ENCODE peak calls at places on chromosomes 3 and 15, in seven cellular contexts. V, K, B, M, A, T and S are unnamed samples. For H3K4me1 and H3K27me3, the result is how much of the 10 kb centered on the place peaks cover.

GRCh38 chr15:51718199-51718598 is 19.3 kb downstream of the LYSMD2 start:
- DNase-seq in V (no peak), K (no peak), B (no peak), M (no peak), A (no peak), T (peak), S (no peak)

GRCh38 chr3:131972550-131972949 is 62.3 kb downstream of the CPNE4 start:
- DNase-seq in V (no peak), K (no peak), B (no peak), M (no peak), A (no peak), T (no peak), S (no peak)

GRCh38 chr3:175307642-175308041 is 448.5 kb downstream of the NAALADL2 start:
- DNase-seq in V (no peak), K (no peak), B (no peak), M (no peak), A (no peak), T (no peak), S (no peak)

GRCh38 chr15:60396560-60396963 is 1.2 kb downstream of the ANXA2 start:
- DNase-seq in V (no peak), K (no peak), B (no peak), M (no peak), A (no peak), T (no peak), S (no peak)

GRCh38 chr3:24119321-24119751 is 174.2 kb downstream of the NR1D2 start:
- DNase-seq in V (no peak), K (no peak), B (no peak), M (no peak), A (no peak), T (no peak), S (no peak)

GRCh38 chr15:23038741-23039150 is 623 bp downstream of the TUBGCP5 start:
- DNase-seq in V (no peak), K (no peak), B (no peak), M (no peak), A (no peak), T (no peak), S (no peak)

GRCh38 chr3:170033489-170033888 is 4.3 kb upstream of the GPR160 start:
- DNase-seq in V (peak), K (no peak), B (no peak), M (no peak), A (no peak), T (no peak), S (no peak)

GRCh38 chr3:14740983-14741382 is 66.0 kb downstream of the C3orf20 start:
- DNase-seq in V (no peak), K (no peak), B (no peak), M (no peak), A (no peak), T (no peak), S (no peak)

GRCh38 chr3:146554168-146554760 is 9.9 kb upstream of the PLSCR1 start:
- DNase-seq in V (no peak), K (no peak), B (no peak), M (no peak), A (no peak), T (no peak), S (no peak)

GRCh38 chr3:35758358-35758757 is 119.0 kb downstream of the ARPP21 start:
- DNase-seq in V (no peak), K (no peak), B (no peak), M (no peak), A (no peak), T (peak), S (no peak)

GRCh38 chr3:49916686-49917085 is 12.9 kb downstream of the MON1A start:
- DNase-seq in V (no peak), K (no peak), B (no peak), M (no peak), A (no peak), T (no peak), S (no peak)

GRCh38 chr3:156919818-156920217 is 93.7 kb downstream of the LEKR1 start:
- DNase-seq in V (no peak), K (no peak), B (no peak), M (no peak), A (no peak), T (no peak), S (no peak)

GRCh38 chr15:77409259-77410156 is 10.4 kb downstream of the PEAK1 start:
- DNase-seq in V (no peak), K (no peak), B (no peak), M (no peak), A (no peak), T (no peak), S (no peak)

GRCh38 chr3:195224980-195225580 is 45.9 kb downstream of the XXYLT1 start:
- DNase-seq in V (no peak), K (peak), B (peak), M (no peak), A (no peak), T (no peak), S (no peak)

GRCh38 chr15:54045397-54045796 is 67.2 kb downstream of the UNC13C start:
- DNase-seq in V (no peak), K (no peak), B (no peak), M (no peak), A (no peak), T (no peak), S (no peak)

GRCh38 chr3:72907131-72907697 is 19.4 kb downstream of the GXYLT2 start:
- DNase-seq in V (no peak), K (no peak), B (peak), M (no peak), A (no peak), T (no peak), S (no peak)

GRCh38 chr3:42735609-42736008 is 33.0 kb upstream of the HHATL start:
- DNase-seq in V (no peak), K (no peak), B (peak), M (no peak), A (no peak), T (no peak), S (no peak)

GRCh38 chr3:38124324-38125122 is 12.4 kb downstream of the ACAA1 start:
- DNase-seq in V (no peak), K (no peak), B (no peak), M (no peak), A (no peak), T (no peak), S (no peak)

GRCh38 chr3:180421221-180421620 is 180.7 kb upstream of the TTC14 start:
- DNase-seq in V (no peak), K (no peak), B (no peak), M (no peak), A (no peak), T (no peak), S (no peak)

GRCh38 chr15:91968610-91969009 is 115.1 kb downstream of the SLCO3A1 start:
- DNase-seq in V (no peak), K (no peak), B (no peak), M (no peak), A (no peak), T (no peak), S (no peak)

GRCh38 chr15:80563372-80563997 is 131.6 kb upstream of the ABHD17C start:
- DNase-seq in V (no peak), K (no peak), B (no peak), M (no peak), A (no peak), T (no peak), S (no peak)

GRCh38 chr3:194267744-194268658 is 83.1 kb downstream of the CPN2 start:
- DNase-seq in V (no peak), K (no peak), B (peak), M (no peak), A (peak), T (no peak), S (no peak)

GRCh38 chr3:197505796-197506553 is 49.8 kb downstream of the BDH1 start:
- DNase-seq in V (no peak), K (peak), B (no peak), M (no peak), A (no peak), T (no peak), S (no peak)

GRCh38 chr3:111803123-111803593 is 55.9 kb upstream of the PHLDB2 start:
- DNase-seq in V (no peak), K (peak), B (peak), M (no peak), A (peak), T (no peak), S (no peak)

GRCh38 chr3:81550415-81550814 is 211.0 kb downstream of the GBE1 start:
- DNase-seq in V (no peak), K (no peak), B (no peak), M (no peak), A (no peak), T (no peak), S (no peak)

GRCh38 chr3:157376596-157377300 is 59.9 kb upstream of the PTX3 start:
- DNase-seq in V (no peak), K (no peak), B (no peak), M (no peak), A (no peak), T (peak), S (no peak)

GRCh38 chr15:80695911-80696651 is 971 bp downstream of the ABHD17C start:
- DNase-seq in V (no peak), K (peak), B (no peak), M (no peak), A (peak), T (peak), S (no peak)

GRCh38 chr15:80199366-80199765 is 46.6 kb downstream of the FAH start:
- DNase-seq in V (no peak), K (no peak), B (no peak), M (no peak), A (no peak), T (no peak), S (no peak)

GRCh38 chr3:189361103-189361835 is 189.5 kb downstream of the TPRG1 start:
- DNase-seq in V (no peak), K (no peak), B (no peak), M (no peak), A (no peak), T (no peak), S (no peak)

GRCh38 chr15:65344909-65345275 is 32.9 kb downstream of the IGDCC3 start:
- DNase-seq in V (no peak), K (no peak), B (no peak), M (no peak), A (no peak), T (no peak), S (no peak)

GRCh38 chr15:55791576-55792400 is 48.8 kb upstream of the PRTG start:
- DNase-seq in V (no peak), K (peak), B (no peak), M (no peak), A (no peak), T (no peak), S (no peak)
- H3K4me3 ChIP-seq in V (no peak), K (no peak), B (no peak), M (no peak), A (no peak), T (no peak), S (no peak)

GRCh38 chr3:128488636-128488994 is 4.4 kb downstream of the GATA2 start:
- DNase-seq in V (no peak), K (no peak), B (no peak), M (no peak), A (no peak), T (no peak), S (no peak)
- H3K4me1 ChIP-seq in V (half or more), K (under half), B (under half), M (under half), A (half or more), T (half or more), S (under half)

GRCh38 chr15:93173369-93173768 is 84.4 kb upstream of the RGMA start:
- DNase-seq in V (no peak), K (no peak), B (no peak), M (no peak), A (no peak), T (no peak), S (no peak)
- H3K27me3 ChIP-seq in V (under half), K (under half), B (under half), M (under half), A (under half), T (under half), S (under half)

GRCh38 chr3:159818399-159818798 is 170.2 kb upstream of the IL12A start:
- DNase-seq in V (no peak), K (no peak), B (no peak), M (no peak), A (no peak), T (peak), S (no peak)

GRCh38 chr3:159817571-159817970 is 171.1 kb upstream of the IL12A start:
- DNase-seq in V (no peak), K (no peak), B (no peak), M (no peak), A (no peak), T (peak), S (no peak)

GRCh38 chr3:159817136-159817535 is 171.5 kb upstream of the IL12A start:
- DNase-seq in V (no peak), K (no peak), B (no peak), M (no peak), A (no peak), T (peak), S (no peak)

GRCh38 chr3:159816507-159816906 is 172.1 kb upstream of the IL12A start:
- DNase-seq in V (no peak), K (no peak), B (no peak), M (no peak), A (no peak), T (no peak), S (no peak)

GRCh38 chr3:159814161-159814560 is 174.5 kb upstream of the IL12A start:
- DNase-seq in V (no peak), K (no peak), B (no peak), M (no peak), A (no peak), T (no peak), S (no peak)
- H3K4me3 ChIP-seq in V (no peak), K (no peak), B (no peak), M (peak), A (no peak), T (no peak), S (no peak)

DNA sequence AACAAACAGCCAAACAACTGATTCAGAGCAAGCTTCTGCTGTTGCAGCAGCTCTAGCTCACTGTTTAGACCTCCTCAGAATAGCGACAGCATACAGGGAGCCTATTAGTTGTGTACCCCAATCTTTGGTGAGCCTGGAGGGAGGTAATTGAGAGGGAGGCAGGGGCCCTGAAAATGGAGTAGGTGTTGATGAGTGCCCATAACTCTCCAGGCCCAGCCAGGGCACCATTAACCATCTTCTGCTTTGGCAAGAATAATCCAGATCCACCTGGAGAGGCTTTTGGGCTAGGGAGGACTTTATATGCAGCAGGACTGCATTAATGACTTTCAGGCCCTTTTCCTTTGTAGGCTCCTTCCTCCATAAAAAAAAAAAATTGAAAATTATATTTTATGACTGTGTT is 20.9 kb downstream of the PLCL2 start:
- DNase-seq in V (no peak), K (no peak), B (no peak), M (no peak), A (no peak), T (no peak), S (no peak)
- H3K4me1 ChIP-seq in V (half or more), K (under half), B (under half), M (under half), A (half or more), T (half or more), S (under half)

DNA sequence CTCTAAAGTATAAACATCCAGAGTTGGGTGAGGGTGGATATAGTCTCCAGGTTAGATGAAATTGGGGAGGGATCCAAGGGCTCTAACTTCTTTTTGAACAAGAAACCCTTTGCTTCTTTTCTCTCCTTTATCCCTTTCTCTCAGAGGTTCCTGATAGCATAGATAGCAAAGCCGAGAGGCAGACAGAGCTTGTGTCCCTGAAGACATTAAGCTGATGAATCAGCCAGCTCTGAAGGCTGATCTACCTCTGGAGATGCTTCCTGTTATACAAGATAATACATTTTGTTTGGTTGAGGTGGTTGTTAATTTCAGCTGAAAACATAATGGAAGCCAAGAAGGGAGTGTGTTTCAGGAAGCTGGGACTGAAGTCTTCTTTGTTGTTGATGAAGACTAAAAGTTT is 193.2 kb downstream of the PDCD6IP start:
- DNase-seq in V (no peak), K (no peak), B (no peak), M (no peak), A (no peak), T (no peak), S (no peak)
- H3K27me3 ChIP-seq in V (under half), K (under half), B (under half), M (under half), A (under half), T (under half), S (under half)

DNA sequence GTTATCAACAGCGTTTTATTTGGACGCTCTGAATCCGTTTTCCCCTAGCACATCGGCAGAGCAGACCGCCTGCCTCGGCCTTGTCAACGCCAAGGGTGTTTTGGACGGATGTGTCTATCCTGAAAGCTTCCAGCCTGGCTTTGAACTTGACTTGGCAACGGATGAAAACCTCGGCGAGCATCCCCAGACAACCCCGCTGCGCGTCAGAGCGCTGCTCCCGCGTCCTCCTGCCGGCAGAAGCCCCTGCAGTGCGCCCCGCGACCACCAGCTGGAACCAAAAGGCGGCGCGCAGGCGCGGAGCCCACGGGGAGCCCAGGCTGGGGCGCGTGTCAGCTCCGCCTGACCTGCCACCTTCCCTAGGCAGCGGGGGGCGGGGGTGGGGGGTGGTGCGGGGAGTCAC is 26.2 kb upstream of the ARL8B start:
- DNase-seq in V (no peak), K (no peak), B (peak), M (no peak), A (no peak), T (peak), S (peak)
- H3K4me3 ChIP-seq in V (no peak), K (no peak), B (peak), M (no peak), A (no peak), T (peak), S (no peak)

GRCh38 chr15:40110866-40111550 is 2.3 kb upstream of the BMF start:
- DNase-seq in V (no peak), K (no peak), B (no peak), M (no peak), A (no peak), T (no peak), S (no peak)
- H3K4me1 ChIP-seq in V (under half), K (under half), B (under half), M (under half), A (under half), T (under half), S (under half)

DNA sequence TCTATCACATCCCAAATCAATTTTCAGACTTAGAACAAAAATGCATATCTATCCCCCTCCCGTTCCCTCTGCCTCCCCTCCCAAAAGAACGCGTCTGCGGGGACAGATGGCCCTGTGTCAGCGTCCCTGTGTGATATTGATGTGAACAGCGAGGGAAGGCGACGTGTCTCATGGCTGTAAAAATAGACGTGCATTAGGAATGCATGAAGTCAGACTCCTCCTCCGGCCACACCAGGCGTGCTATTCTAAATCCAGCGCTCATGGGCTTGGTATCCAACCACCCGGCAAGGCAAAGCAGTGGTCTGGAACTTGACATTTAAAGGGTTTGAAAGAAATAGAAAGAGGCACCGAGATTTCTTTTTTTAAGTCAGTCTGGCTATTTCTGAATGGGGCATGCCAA is 96.2 kb downstream of the RPLP1 start:
- DNase-seq in V (no peak), K (no peak), B (no peak), M (no peak), A (no peak), T (no peak), S (no peak)
- H3K27me3 ChIP-seq in V (under half), K (under half), B (under half), M (under half), A (under half), T (under half), S (under half)

GRCh38 chr3:141385386-141386079 is 17.2 kb downstream of the ZBTB38 start:
- DNase-seq in V (no peak), K (no peak), B (no peak), M (no peak), A (no peak), T (no peak), S (no peak)

GRCh38 chr3:141384575-141384974 is 16.3 kb downstream of the ZBTB38 start:
- DNase-seq in V (no peak), K (no peak), B (no peak), M (no peak), A (no peak), T (no peak), S (no peak)

GRCh38 chr3:141387446-141388030 is 19.2 kb downstream of the ZBTB38 start:
- DNase-seq in V (no peak), K (no peak), B (no peak), M (no peak), A (no peak), T (no peak), S (no peak)

GRCh38 chr3:141386611-141387110 is 18.4 kb downstream of the ZBTB38 start:
- DNase-seq in V (no peak), K (no peak), B (no peak), M (no peak), A (no peak), T (no peak), S (no peak)

DNA sequence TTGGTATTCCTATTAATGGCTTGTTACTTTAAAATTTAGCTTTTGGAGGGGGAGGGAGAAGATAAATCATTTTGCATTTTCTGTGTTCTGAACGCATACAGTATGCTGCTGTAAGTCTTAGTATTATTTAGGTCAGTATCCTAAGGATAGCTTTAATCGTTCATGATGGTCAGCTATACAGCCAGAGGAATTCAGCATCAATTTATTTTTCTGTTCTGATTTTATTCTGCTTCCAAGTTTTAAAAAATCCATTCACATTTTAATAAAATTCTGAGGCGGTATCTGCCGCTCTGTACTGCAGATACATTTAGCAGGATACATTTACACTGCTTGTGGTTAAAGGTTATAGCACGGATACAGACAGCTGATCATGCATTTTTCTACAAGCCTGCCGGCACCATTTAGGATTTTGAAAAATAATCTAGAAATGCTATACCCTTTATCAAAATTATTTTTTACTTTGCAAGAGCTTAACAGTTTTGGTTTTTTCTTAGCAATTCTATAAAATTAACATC is 17.8 kb downstream of the ZBTB38 start:
- DNase-seq in V (no peak), K (no peak), B (no peak), M (no peak), A (no peak), T (no peak), S (no peak)
- H3K4me3 ChIP-seq in V (peak), K (peak), B (no peak), M (no peak), A (no peak), T (no peak), S (no peak)